ENCODE peak calls at places on chromosomes 16 and 17, in eight cellular contexts. T is chondrocyte, N is fibroblast of pulmonary artery, B is brain microvascular endothelial cell, R is stomach, U is heart left ventricle, A is AG09319, K is HFFc6. D is an unnamed sample.

GRCh38 chr16:57051696-57052228 is 40.6 kb upstream of the CPNE2 start:
- DNase-seq in U (no peak), B (no peak), T (no peak), K (no peak), A (no peak), N (no peak), R (no peak), D (no peak)

GRCh38 chr17:74812109-74812864 is 36.1 kb upstream of the NAT9 start:
- DNase-seq in K (no peak), A (no peak), N (no peak), R (no peak), T (no peak), U (no peak), B (no peak), D (no peak)

GRCh38 chr17:81131486-81132196 is 33.7 kb upstream of the PVALEF start:
- DNase-seq in K (no peak), U (no peak), A (no peak), N (no peak), R (peak), T (no peak), B (no peak), D (no peak)

GRCh38 chr17:75325348-75325747 is 36.1 kb upstream of the SLC25A19 start:
- DNase-seq in N (no peak), B (no peak), U (no peak), K (no peak), A (no peak), R (no peak), T (no peak), D (no peak)

GRCh38 chr17:78356163-78356713 is 3.6 kb downstream of the SOCS3 start:
- DNase-seq in K (peak), T (no peak), U (no peak), N (peak), B (peak), R (peak), A (peak), D (no peak)

GRCh38 chr16:4924593-4925378 is 12.2 kb downstream of the PPL start:
- DNase-seq in N (no peak), R (peak), A (no peak), B (no peak), K (no peak), U (no peak), T (no peak), D (no peak)

GRCh38 chr17:48637323-48638260 is 11.4 kb upstream of the HOXB9 start:
- DNase-seq in B (no peak), N (peak), R (no peak), A (no peak), K (peak), U (no peak), T (no peak), D (no peak)

GRCh38 chr16:578870-579405 is 9.2 kb downstream of the PIGQ start:
- DNase-seq in N (peak), B (peak), T (no peak), U (peak), A (peak), R (peak), K (no peak), D (peak)

GRCh38 chr16:47016700-47017133 is 43.2 kb upstream of the DNAJA2 start:
- DNase-seq in N (peak), A (no peak), K (no peak), T (no peak), R (no peak), B (no peak), U (no peak), D (no peak)

GRCh38 chr16:58491-59439 is 5.1 kb downstream of the SNRNP25 start:
- DNase-seq in K (no peak), R (no peak), A (no peak), U (no peak), B (no peak), T (no peak), N (no peak), D (no peak)

GRCh38 chr16:86946396-86946795 is 368.0 kb downstream of the FOXL1 start:
- DNase-seq in U (no peak), T (peak), R (no peak), B (peak), N (no peak), A (no peak), K (peak), D (no peak)

GRCh38 chr16:71867934-71868333 is 16.0 kb downstream of the ZNF821 start:
- DNase-seq in T (no peak), N (no peak), K (no peak), U (no peak), A (no peak), B (no peak), R (no peak), D (no peak)

GRCh38 chr17:38897671-38898290 is 27.6 kb upstream of the LASP1NB start:
- DNase-seq in U (no peak), B (no peak), A (no peak), R (no peak), T (peak), K (no peak), N (no peak), D (no peak)

GRCh38 chr17:76414334-76415295 is 30.2 kb downstream of the SPHK1 start:
- DNase-seq in N (peak), K (peak), A (peak), R (peak), B (no peak), T (no peak), U (peak), D (peak)

GRCh38 chr17:75468311-75468754 is 11.9 kb downstream of the TMEM94 start:
- DNase-seq in T (no peak), A (no peak), B (no peak), R (no peak), K (no peak), N (no peak), U (no peak), D (no peak)

GRCh38 chr17:17921192-17922082 is 50.8 kb downstream of the TOM1L2 start:
- DNase-seq in U (no peak), N (peak), K (peak), T (no peak), B (peak), A (peak), R (no peak), D (peak)

GRCh38 chr16:31471875-31472558 is at the start of gene TGFB1I1:
- DNase-seq in B (peak), N (peak), R (no peak), K (peak), A (peak), T (no peak), U (peak), D (peak)

GRCh38 chr16:3121843-3122467 is 9.6 kb downstream of the ZNF205 start:
- DNase-seq in A (no peak), B (no peak), N (peak), T (no peak), U (no peak), R (no peak), K (no peak), D (no peak)

GRCh38 chr16:85863384-85863774 is 35.6 kb upstream of the IRF8 start:
- DNase-seq in B (no peak), R (no peak), N (peak), T (peak), K (peak), U (no peak), A (no peak), D (no peak)

GRCh38 chr17:39094607-39095308 is 56.7 kb downstream of the PLXDC1 start:
- DNase-seq in N (no peak), K (no peak), R (no peak), A (no peak), T (no peak), B (no peak), U (no peak), D (no peak)

GRCh38 chr16:54240180-54241125 is 46.1 kb downstream of the IRX3 start:
- DNase-seq in R (no peak), N (no peak), K (no peak), A (peak), B (no peak), T (no peak), U (no peak), D (no peak)

GRCh38 chr16:79191933-79192332 is 408.6 kb downstream of the MAF start:
- DNase-seq in U (no peak), R (no peak), B (no peak), A (no peak), T (no peak), K (no peak), N (no peak), D (no peak)

GRCh38 chr17:70797166-70797565 is 627.8 kb downstream of the KCNJ2 start:
- DNase-seq in T (no peak), K (no peak), R (no peak), U (no peak), B (peak), N (peak), A (no peak), D (no peak)

GRCh38 chr17:19015428-19015827 is 10.9 kb upstream of the FAM83G start:
- DNase-seq in R (no peak), N (no peak), B (no peak), T (peak), K (no peak), A (no peak), U (peak), D (no peak)

GRCh38 chr16:73713817-73714495 is 582.7 kb upstream of the PSMD7 start:
- DNase-seq in K (peak), U (no peak), A (no peak), B (peak), N (peak), R (no peak), T (no peak), D (no peak)
- TF ChIP-seq CTCF in K (peak), U (peak), A (peak), B (peak), N (no peak), R (no peak), T (peak), D (no peak)

GRCh38 chr17:63426041-63426916 is 19.8 kb downstream of the CYB561 start:
- DNase-seq in N (no peak), T (no peak), K (no peak), A (no peak), R (no peak), B (no peak), U (no peak), D (no peak)
- TF ChIP-seq CTCF in N (no peak), T (no peak), K (no peak), A (no peak), R (no peak), B (no peak), U (no peak), D (no peak)

DNA sequence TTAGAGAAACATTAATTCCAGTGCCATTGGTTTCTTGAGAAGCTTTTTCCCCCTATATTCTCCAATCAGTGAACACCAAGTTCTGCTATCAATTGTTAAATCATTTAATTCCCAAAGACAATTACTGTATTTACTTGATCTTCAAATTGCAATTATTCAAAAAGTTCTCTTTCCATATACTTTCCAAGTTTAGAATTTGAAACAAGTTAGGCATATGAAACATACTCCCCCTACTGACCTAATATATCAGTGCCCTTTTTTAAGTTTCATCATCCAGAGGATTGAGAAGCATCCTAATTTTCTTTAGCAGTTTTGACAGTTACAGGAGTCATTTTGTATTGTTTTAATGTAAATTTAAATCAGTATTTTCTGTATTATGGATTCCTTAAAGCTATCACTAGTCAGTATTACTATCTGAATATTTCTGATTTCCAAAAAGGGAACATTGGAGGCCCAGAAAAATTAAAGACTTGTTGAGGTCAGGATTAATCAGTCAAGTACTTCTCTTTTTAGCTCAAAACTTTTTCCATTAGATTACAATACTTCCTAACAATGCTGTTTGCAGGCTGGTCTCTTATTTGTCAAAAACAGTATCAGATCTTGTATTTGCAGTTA is 16.3 kb downstream of the MEIOC start:
- DNase-seq in U (no peak), B (no peak), N (peak), R (no peak), K (peak), T (no peak), A (no peak), D (no peak)
- TF ChIP-seq CTCF in U (peak), B (peak), N (peak), R (no peak), K (peak), T (peak), A (peak), D (no peak)

GRCh38 chr17:64232466-64233262 is 30.4 kb downstream of the TEX2 start:
- DNase-seq in K (no peak), A (no peak), U (no peak), B (no peak), N (no peak), R (no peak), T (no peak), D (no peak)

GRCh38 chr17:64234961-64235360 is 28.1 kb downstream of the TEX2 start:
- DNase-seq in R (no peak), K (no peak), U (no peak), B (no peak), N (no peak), A (no peak), T (no peak), D (no peak)

GRCh38 chr17:64240741-64241347 is 22.2 kb downstream of the TEX2 start:
- DNase-seq in R (no peak), N (peak), K (peak), T (no peak), A (peak), B (peak), U (peak), D (peak)

GRCh38 chr17:64240261-64240740 is 22.8 kb downstream of the TEX2 start:
- DNase-seq in R (no peak), T (no peak), K (peak), U (no peak), B (no peak), A (no peak), N (peak), D (no peak)

DNA sequence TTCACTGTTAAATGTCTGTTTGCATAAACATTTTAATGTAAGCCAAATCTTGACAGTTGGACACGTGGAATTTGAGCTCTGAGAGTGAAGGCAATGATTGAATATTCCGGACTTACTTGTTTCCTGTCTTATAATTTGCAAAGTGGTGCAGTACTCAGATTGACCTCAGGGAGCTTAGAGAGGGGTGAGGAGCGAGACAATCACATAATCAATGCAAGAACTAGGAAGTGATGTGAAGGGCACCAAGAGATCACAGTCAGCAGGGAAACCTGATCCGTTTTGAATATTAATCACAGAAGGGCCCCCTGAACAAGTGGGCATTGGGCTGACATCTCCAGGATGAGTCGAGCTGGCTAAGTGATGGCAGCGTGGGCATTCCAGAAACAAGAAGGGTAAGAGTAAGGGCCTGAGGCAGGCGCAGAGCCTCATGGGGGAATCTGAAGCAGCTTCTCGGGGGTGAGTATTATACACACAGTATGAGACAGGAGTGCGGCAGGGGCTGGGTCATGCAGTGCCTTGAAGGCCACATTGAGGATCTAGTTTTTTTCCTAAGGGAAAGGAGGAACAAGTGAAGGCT is 26.1 kb downstream of the TEX2 start:
- DNase-seq in R (no peak), K (no peak), U (no peak), B (no peak), T (no peak), A (no peak), N (no peak), D (no peak)
- TF ChIP-seq CTCF in R (no peak), K (peak), U (no peak), B (peak), T (peak), A (no peak), N (peak), D (no peak)

D was measured in uterus.